ENCODE peak calls at places on chromosomes 7 and 10, in six cellular contexts. One of them, this sample, is unnamed.
A peak's percentile ranks its signal among the peaks of the same experiment; 100 is the strongest.

GRCh38 chr10:50431118-50431517 is 179.8 kb upstream of the ASAH2 start:
- DNase-seq in IMR-90: peak; percentile 71
- DNase-seq in mammary epithelial cell: peak; percentile 57
- DNase-seq in neural progenitor cell: no peak
- DNase-seq in fibroblast of lung: peak; percentile 72
- DNase-seq in HCT116: no peak
- DNase-seq in this sample: no peak

GRCh38 chr7:101998904-101999236 is 181.4 kb downstream of the CUX1 start:
- DNase-seq in mammary epithelial cell: no peak
- DNase-seq in fibroblast of lung: no peak
- DNase-seq in HCT116: no peak
- DNase-seq in neural progenitor cell: peak; percentile 44
- DNase-seq in IMR-90: no peak
- DNase-seq in this sample: peak; percentile 51

GRCh38 chr10:1809139-1809755 is 71.9 kb upstream of the ADARB2 start:
- DNase-seq in neural progenitor cell: no peak
- DNase-seq in fibroblast of lung: no peak
- DNase-seq in HCT116: no peak
- DNase-seq in IMR-90: no peak
- DNase-seq in mammary epithelial cell: peak; percentile 4
- DNase-seq in this sample: no peak

GRCh38 chr7:107150375-107151073 is 18.3 kb upstream of the HBP1 start:
- DNase-seq in neural progenitor cell: peak; percentile 72
- DNase-seq in mammary epithelial cell: peak; percentile 44
- DNase-seq in IMR-90: peak; percentile 78
- DNase-seq in HCT116: peak; percentile 51
- DNase-seq in fibroblast of lung: peak; percentile 56
- DNase-seq in this sample: peak; percentile 84

GRCh38 chr7:104922187-104923009 is 91.6 kb upstream of the KMT2E start:
- DNase-seq in mammary epithelial cell: no peak
- DNase-seq in neural progenitor cell: no peak
- DNase-seq in HCT116: no peak
- DNase-seq in fibroblast of lung: peak; percentile 65
- DNase-seq in IMR-90: peak; percentile 70
- DNase-seq in this sample: no peak

GRCh38 chr10:62424026-62424425 is 49.9 kb downstream of the ZNF365 start:
- DNase-seq in mammary epithelial cell: no peak
- DNase-seq in fibroblast of lung: no peak
- DNase-seq in neural progenitor cell: no peak
- DNase-seq in HCT116: no peak
- DNase-seq in IMR-90: no peak
- DNase-seq in this sample: peak; percentile 10

GRCh38 chr10:115915429-115915828 is 357.6 kb downstream of the GFRA1 start:
- DNase-seq in neural progenitor cell: no peak
- DNase-seq in fibroblast of lung: no peak
- DNase-seq in HCT116: no peak
- DNase-seq in mammary epithelial cell: no peak
- DNase-seq in IMR-90: no peak
- DNase-seq in this sample: no peak

GRCh38 chr10:31759124-31759798 is 169.4 kb downstream of the ARHGAP12 start:
- DNase-seq in IMR-90: no peak
- DNase-seq in mammary epithelial cell: no peak
- DNase-seq in HCT116: peak; percentile 85
- DNase-seq in neural progenitor cell: peak; percentile 74
- DNase-seq in fibroblast of lung: no peak
- DNase-seq in this sample: no peak

GRCh38 chr7:129561677-129562424 is 49.7 kb upstream of the NRF1 start:
- DNase-seq in mammary epithelial cell: no peak
- DNase-seq in IMR-90: no peak
- DNase-seq in fibroblast of lung: no peak
- DNase-seq in neural progenitor cell: peak; percentile 48
- DNase-seq in HCT116: no peak
- DNase-seq in this sample: no peak

GRCh38 chr7:108311446-108312168 is 144.6 kb downstream of the NRCAM start:
- DNase-seq in HCT116: no peak
- DNase-seq in fibroblast of lung: peak; percentile 66
- DNase-seq in IMR-90: no peak
- DNase-seq in neural progenitor cell: no peak
- DNase-seq in mammary epithelial cell: peak; percentile 95
- DNase-seq in this sample: no peak

GRCh38 chr10:33117816-33118215 is 159.8 kb upstream of the ITGB1 start:
- DNase-seq in neural progenitor cell: no peak
- DNase-seq in HCT116: no peak
- DNase-seq in fibroblast of lung: no peak
- DNase-seq in IMR-90: no peak
- DNase-seq in mammary epithelial cell: no peak
- DNase-seq in this sample: no peak

GRCh38 chr10:102367441-102367840 is 28.1 kb upstream of the NFKB2 start:
- DNase-seq in IMR-90: no peak
- DNase-seq in neural progenitor cell: no peak
- DNase-seq in mammary epithelial cell: no peak
- DNase-seq in HCT116: no peak
- DNase-seq in fibroblast of lung: no peak
- DNase-seq in this sample: no peak

GRCh38 chr10:79385804-79386531 is 38.7 kb downstream of the PPIF start:
- DNase-seq in IMR-90: no peak
- DNase-seq in HCT116: no peak
- DNase-seq in fibroblast of lung: no peak
- DNase-seq in mammary epithelial cell: no peak
- DNase-seq in neural progenitor cell: peak; percentile 49
- DNase-seq in this sample: no peak

GRCh38 chr10:117360994-117361667 is 14.1 kb downstream of the PDZD8 start:
- DNase-seq in IMR-90: peak; percentile 30
- DNase-seq in mammary epithelial cell: no peak
- DNase-seq in HCT116: no peak
- DNase-seq in neural progenitor cell: no peak
- DNase-seq in fibroblast of lung: peak; percentile 42
- DNase-seq in this sample: no peak

GRCh38 chr7:88401009-88401623 is 94.4 kb upstream of the STEAP4 start:
- DNase-seq in neural progenitor cell: peak; percentile 3
- DNase-seq in HCT116: peak; percentile 15
- DNase-seq in IMR-90: no peak
- DNase-seq in mammary epithelial cell: peak; percentile 17
- DNase-seq in fibroblast of lung: no peak
- DNase-seq in this sample: peak; percentile 21

GRCh38 chr7:137916980-137917645 is 70.3 kb upstream of the DGKI start:
- DNase-seq in HCT116: no peak
- DNase-seq in neural progenitor cell: no peak
- DNase-seq in fibroblast of lung: no peak
- DNase-seq in mammary epithelial cell: no peak
- DNase-seq in IMR-90: no peak
- DNase-seq in this sample: no peak

GRCh38 chr7:46486264-46487206 is 565.5 kb upstream of the IGFBP3 start:
- DNase-seq in mammary epithelial cell: peak; percentile 88
- DNase-seq in IMR-90: peak; percentile 88
- DNase-seq in fibroblast of lung: peak; percentile 90
- DNase-seq in HCT116: no peak
- DNase-seq in neural progenitor cell: no peak
- DNase-seq in this sample: no peak

GRCh38 chr7:25720427-25720826 is 431.6 kb upstream of the NFE2L3 start:
- DNase-seq in IMR-90: peak; percentile 2
- DNase-seq in neural progenitor cell: peak; percentile 47
- DNase-seq in mammary epithelial cell: peak; percentile 1
- DNase-seq in HCT116: no peak
- DNase-seq in fibroblast of lung: no peak
- DNase-seq in this sample: peak; percentile 14

GRCh38 chr10:36612436-36612835 is 513.0 kb upstream of the ANKRD30A start:
- DNase-seq in mammary epithelial cell: no peak
- DNase-seq in fibroblast of lung: no peak
- DNase-seq in HCT116: no peak
- DNase-seq in IMR-90: no peak
- DNase-seq in neural progenitor cell: peak; percentile 15
- DNase-seq in this sample: no peak

GRCh38 chr10:117257701-117258100 is 16.8 kb downstream of the SLC18A2 start:
- DNase-seq in fibroblast of lung: no peak
- DNase-seq in neural progenitor cell: no peak
- DNase-seq in mammary epithelial cell: no peak
- DNase-seq in IMR-90: no peak
- DNase-seq in HCT116: no peak
- DNase-seq in this sample: no peak

GRCh38 chr7:92831716-92832622 is 4.4 kb downstream of the CDK6 start:
- DNase-seq in neural progenitor cell: no peak
- DNase-seq in IMR-90: peak; percentile 96
- DNase-seq in fibroblast of lung: peak; percentile 95
- DNase-seq in mammary epithelial cell: peak; percentile 87
- DNase-seq in HCT116: no peak
- DNase-seq in this sample: no peak

GRCh38 chr10:69356187-69356586 is 60.5 kb downstream of the TACR2 start:
- DNase-seq in HCT116: no peak
- DNase-seq in IMR-90: no peak
- DNase-seq in mammary epithelial cell: no peak
- DNase-seq in fibroblast of lung: no peak
- DNase-seq in neural progenitor cell: no peak
- DNase-seq in this sample: no peak
- H2AFZ ChIP-seq in HCT116: no peak overlapping the region
- H2AFZ ChIP-seq in IMR-90: no peak overlapping the region
- H2AFZ ChIP-seq in mammary epithelial cell: no peak overlapping the region
- H2AFZ ChIP-seq in fibroblast of lung: no peak overlapping the region
- H2AFZ ChIP-seq in neural progenitor cell: no peak overlapping the region
- H2AFZ ChIP-seq in this sample: no peak overlapping the region

GRCh38 chr10:114576132-114576487 is 82.0 kb downstream of the ABLIM1 start:
- DNase-seq in neural progenitor cell: no peak
- DNase-seq in IMR-90: no peak
- DNase-seq in fibroblast of lung: no peak
- DNase-seq in HCT116: no peak
- DNase-seq in mammary epithelial cell: peak; percentile 60
- DNase-seq in this sample: no peak

GRCh38 chr10:114575417-114576131 is 82.5 kb downstream of the ABLIM1 start:
- DNase-seq in mammary epithelial cell: peak; percentile 32
- DNase-seq in IMR-90: no peak
- DNase-seq in neural progenitor cell: no peak
- DNase-seq in HCT116: no peak
- DNase-seq in fibroblast of lung: peak; percentile 49
- DNase-seq in this sample: no peak

GRCh38 chr10:114573330-114574045 is 84.6 kb downstream of the ABLIM1 start:
- DNase-seq in HCT116: no peak
- DNase-seq in neural progenitor cell: no peak
- DNase-seq in IMR-90: no peak
- DNase-seq in fibroblast of lung: no peak
- DNase-seq in mammary epithelial cell: no peak
- DNase-seq in this sample: no peak

GRCh38 chr10:114576716-114577115 is 81.4 kb downstream of the ABLIM1 start:
- DNase-seq in fibroblast of lung: no peak
- DNase-seq in HCT116: no peak
- DNase-seq in neural progenitor cell: no peak
- DNase-seq in mammary epithelial cell: peak; percentile 6
- DNase-seq in IMR-90: no peak
- DNase-seq in this sample: no peak

DNA sequence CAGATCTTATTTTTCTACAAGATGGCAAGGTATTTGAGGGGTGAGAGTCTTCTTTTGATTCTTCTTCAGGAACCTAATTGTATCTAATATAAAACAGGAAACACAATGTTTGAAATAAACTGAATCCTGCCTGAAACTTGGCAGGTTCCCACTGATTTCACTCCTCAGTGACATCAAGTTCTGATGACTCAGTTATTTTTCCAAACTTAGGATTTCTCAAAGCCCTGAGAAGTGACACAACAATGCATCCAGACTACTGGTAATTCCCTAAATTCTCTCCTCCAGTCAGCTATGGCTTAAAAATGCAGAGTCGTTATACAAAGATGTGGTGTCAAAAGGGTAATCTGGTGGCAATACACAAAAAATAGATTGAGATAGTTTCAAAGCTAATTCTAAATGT is 80.9 kb downstream of the ABLIM1 start:
- DNase-seq in neural progenitor cell: no peak
- DNase-seq in IMR-90: peak; percentile 93
- DNase-seq in fibroblast of lung: peak; percentile 88
- DNase-seq in HCT116: no peak
- DNase-seq in mammary epithelial cell: peak; percentile 74
- DNase-seq in this sample: no peak
- TF ChIP-seq CTCF in neural progenitor cell: no peak
- TF ChIP-seq CTCF in IMR-90: no peak
- TF ChIP-seq CTCF in fibroblast of lung: no peak
- TF ChIP-seq CTCF in HCT116: no peak
- TF ChIP-seq CTCF in mammary epithelial cell: no peak
- TF ChIP-seq CTCF in this sample: no peak

GRCh38 chr7:18175801-18176450 is 148.3 kb upstream of the PRPS1L1 start:
- DNase-seq in neural progenitor cell: no peak
- DNase-seq in fibroblast of lung: peak; percentile 54
- DNase-seq in HCT116: no peak
- DNase-seq in IMR-90: no peak
- DNase-seq in mammary epithelial cell: no peak
- DNase-seq in this sample: no peak
- H2AFZ ChIP-seq in neural progenitor cell: no peak overlapping the region
- H2AFZ ChIP-seq in fibroblast of lung: no peak overlapping the region
- H2AFZ ChIP-seq in HCT116: no peak overlapping the region
- H2AFZ ChIP-seq in IMR-90: no peak overlapping the region
- H2AFZ ChIP-seq in mammary epithelial cell: no peak overlapping the region
- H2AFZ ChIP-seq in this sample: no peak overlapping the region

DNA sequence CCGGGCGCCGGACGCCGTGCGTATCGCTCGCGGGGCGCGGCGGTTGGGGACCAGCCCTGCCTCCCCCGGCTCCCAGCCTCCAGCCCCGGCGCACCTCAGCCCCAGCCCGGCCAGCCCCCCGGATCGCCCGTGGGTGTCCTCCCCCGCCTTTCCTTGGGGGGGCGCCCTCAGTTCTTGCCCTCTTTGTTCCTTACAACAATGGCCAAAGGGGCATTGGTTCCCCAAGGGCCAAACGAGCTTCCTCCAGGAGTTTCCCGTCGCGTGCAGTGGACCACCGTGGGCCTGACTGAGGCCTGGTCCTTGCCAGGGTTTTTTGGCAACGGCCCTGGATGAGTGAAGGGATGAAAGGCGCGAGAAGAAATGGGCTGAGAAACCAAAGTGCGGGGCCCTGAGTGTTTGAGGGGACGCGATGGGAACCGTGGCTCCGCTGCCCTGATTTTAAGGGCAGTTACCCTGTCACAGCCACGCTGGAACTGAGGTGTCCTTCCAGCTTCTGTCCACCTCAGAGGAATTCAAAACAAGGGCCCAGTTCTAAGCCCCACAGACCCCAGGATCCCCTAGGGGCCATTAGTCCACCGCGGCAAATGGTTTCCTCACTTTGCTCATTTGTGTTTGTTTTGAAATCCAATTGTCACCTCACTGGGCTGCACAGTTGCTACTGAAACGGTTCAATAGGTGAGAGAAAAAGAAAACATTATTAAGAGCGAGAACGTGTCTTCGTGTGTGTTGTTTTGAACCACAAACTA is 1.4 kb downstream of the MACROH2A2 start:
- DNase-seq in HCT116: peak; percentile 15
- DNase-seq in fibroblast of lung: peak; percentile 20
- DNase-seq in IMR-90: no peak
- DNase-seq in neural progenitor cell: peak; percentile 44
- DNase-seq in mammary epithelial cell: peak; percentile 32
- DNase-seq in this sample: no peak
- TF ChIP-seq CTCF in HCT116: peak; percentile 53
- TF ChIP-seq CTCF in fibroblast of lung: peak; percentile 19
- TF ChIP-seq CTCF in IMR-90: peak; percentile 21
- TF ChIP-seq CTCF in neural progenitor cell: peak; percentile 54
- TF ChIP-seq CTCF in mammary epithelial cell: peak; percentile 20
- TF ChIP-seq CTCF in this sample: no peak

DNA sequence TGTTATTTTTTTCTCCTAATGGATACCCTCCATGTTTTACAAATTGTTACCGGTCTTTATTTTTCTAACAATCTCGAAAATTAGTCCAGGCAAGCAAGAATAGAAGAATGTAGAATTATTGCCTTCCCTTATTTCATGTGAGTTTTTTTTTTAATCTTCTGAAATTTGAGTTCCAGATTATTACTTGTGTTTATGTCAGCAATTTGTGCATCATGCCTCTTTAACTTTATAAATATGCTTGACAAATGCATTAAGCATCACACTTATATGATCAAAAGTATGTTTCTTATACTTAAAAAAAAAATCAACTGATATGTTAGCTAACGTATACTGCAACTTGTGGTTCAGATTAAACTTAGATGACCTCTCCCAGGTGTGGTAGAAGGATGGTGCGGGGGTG is 242.7 kb upstream of the VSTM2A start:
- DNase-seq in HCT116: no peak
- DNase-seq in neural progenitor cell: no peak
- DNase-seq in IMR-90: no peak
- DNase-seq in fibroblast of lung: no peak
- DNase-seq in mammary epithelial cell: no peak
- DNase-seq in this sample: no peak
- H2AFZ ChIP-seq in HCT116: no peak overlapping the region
- H2AFZ ChIP-seq in neural progenitor cell: no peak overlapping the region
- H2AFZ ChIP-seq in IMR-90: no peak overlapping the region
- H2AFZ ChIP-seq in fibroblast of lung: no peak overlapping the region
- H2AFZ ChIP-seq in mammary epithelial cell: no peak overlapping the region
- H2AFZ ChIP-seq in this sample: no peak overlapping the region

This sample was measured in OCI-LY7.